ENCODE peak calls at places on chromosomes 6 and 20, in eight cellular contexts. W is CD8-positive, alpha-beta T cell; J is cardiac fibroblast; L is fibroblast of lung; H is breast epithelium; U is gastrocnemius medialis; Z is AG10803; O is progenitor cell of endocrine pancreas. D is an unnamed sample.

GRCh38 chr6:94270040-94270689 is 850.8 kb upstream of the EPHA7 start:
- DNase-seq in L (no peak), Z (no peak), H (no peak), O (no peak), U (no peak), J (no peak), W (no peak), D (no peak)

GRCh38 chr6:12288211-12288618 is 1.9 kb upstream of the EDN1 start:
- DNase-seq in L (no peak), H (peak; percentile 66), J (no peak), U (no peak), O (no peak), Z (no peak), W (no peak), D (peak; percentile 59)

GRCh38 chr20:64165866-64166600 is 1.8 kb downstream of the MYT1 start:
- DNase-seq in J (no peak), H (no peak), O (no peak), U (no peak), L (no peak), W (no peak), Z (no peak), D (no peak)

GRCh38 chr6:40348591-40348990 is 238.6 kb downstream of the LRFN2 start:
- DNase-seq in W (no peak), J (no peak), L (no peak), U (no peak), Z (no peak), H (no peak), O (peak; percentile 2), D (no peak)

GRCh38 chr6:47098570-47098993 is 56.5 kb upstream of the ADGRF1 start:
- DNase-seq in O (no peak), U (peak; percentile 61), Z (peak; percentile 83), L (peak; percentile 28), W (no peak), J (peak; percentile 97), H (no peak), D (peak; percentile 81)

GRCh38 chr6:15389759-15390723 is 144.2 kb downstream of the JARID2 start:
- DNase-seq in Z (peak; percentile 40), O (peak; percentile 45), U (no peak), H (no peak), J (peak; percentile 73), L (peak; percentile 41), W (peak; percentile 25), D (peak; percentile 24)

GRCh38 chr6:4920914-4921410 is 82.9 kb downstream of the RPP40 start:
- DNase-seq in Z (peak; percentile 38), O (no peak), L (peak; percentile 51), H (no peak), J (no peak), W (no peak), U (no peak), D (no peak)

GRCh38 chr6:15259766-15260098 is 13.9 kb downstream of the JARID2 start:
- DNase-seq in H (no peak), U (no peak), L (no peak), Z (no peak), O (no peak), J (no peak), W (no peak), D (no peak)

GRCh38 chr20:35988910-35989463 is 20.6 kb downstream of the CNBD2 start:
- DNase-seq in L (peak; percentile 6), W (no peak), H (no peak), Z (peak; percentile 36), U (no peak), J (peak; percentile 23), O (no peak), D (no peak)

GRCh38 chr6:118597636-118598035 is 49.5 kb downstream of the PLN start:
- DNase-seq in H (no peak), O (no peak), L (peak; percentile 10), Z (no peak), J (no peak), U (no peak), W (no peak), D (no peak)

GRCh38 chr6:69735029-69735428 is 61.8 kb downstream of the LMBRD1 start:
- DNase-seq in W (no peak), U (peak; percentile 52), J (no peak), L (peak; percentile 25), Z (no peak), O (no peak), H (no peak), D (no peak)

GRCh38 chr6:69732640-69733039 is 64.2 kb downstream of the LMBRD1 start:
- DNase-seq in W (no peak), O (no peak), U (no peak), J (peak; percentile 36), L (no peak), H (no peak), Z (peak; percentile 1), D (peak; percentile 4)

GRCh38 chr6:69732045-69732444 is 64.8 kb downstream of the LMBRD1 start:
- DNase-seq in L (no peak), Z (peak; percentile 6), H (no peak), U (no peak), W (no peak), J (no peak), O (no peak), D (peak; percentile 13)

DNA sequence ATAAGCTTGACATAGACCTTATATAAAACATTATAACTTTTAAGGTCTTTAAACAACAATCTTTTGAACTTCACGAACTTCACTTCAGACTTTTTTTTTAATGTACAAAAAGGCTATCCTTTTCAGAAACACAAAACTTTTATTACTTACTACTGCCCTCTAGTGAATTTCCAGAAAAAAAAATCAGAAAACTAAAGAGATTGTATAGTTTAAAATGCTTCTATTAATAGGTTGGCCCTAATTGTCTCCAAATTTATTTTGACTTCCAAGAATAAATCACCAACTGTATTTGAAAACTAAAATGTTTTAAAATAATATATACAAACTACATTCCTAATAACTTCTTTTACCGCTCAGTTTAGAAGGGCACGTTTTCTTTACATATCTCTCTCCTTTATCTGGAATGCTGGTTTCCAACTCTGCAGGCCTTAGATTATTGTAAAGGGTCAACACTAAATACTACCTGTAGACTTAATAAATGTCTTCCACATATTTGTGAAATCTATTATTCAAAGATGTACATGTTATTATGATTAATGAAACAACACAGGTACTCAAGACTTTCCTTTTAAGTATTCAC is 66.8 kb downstream of the LMBRD1 start:
- DNase-seq in Z (peak; percentile 1), H (no peak), U (no peak), L (no peak), J (peak; percentile 23), W (no peak), O (no peak), D (peak; percentile 3)
- TF ChIP-seq CTCF in Z (peak; percentile 52), H (no peak), U (no peak), L (peak; percentile 12), J (no peak), W (peak; percentile 58), O (peak; percentile 58), D (no peak)

GRCh38 chr6:3250278-3250677 is 8.5 kb upstream of the PSMG4 start:
- DNase-seq in H (no peak), Z (no peak), L (peak; percentile 46), J (no peak), W (no peak), O (no peak), U (no peak), D (no peak)

GRCh38 chr6:3252369-3252768 is 6.4 kb upstream of the PSMG4 start:
- DNase-seq in L (no peak), U (no peak), J (no peak), Z (no peak), W (no peak), O (no peak), H (no peak), D (peak; percentile 91)

GRCh38 chr6:3252861-3253596 is 5.7 kb upstream of the PSMG4 start:
- DNase-seq in O (no peak), W (no peak), Z (no peak), J (no peak), H (no peak), L (no peak), U (no peak), D (no peak)

GRCh38 chr6:3249821-3250220 is 8.9 kb upstream of the PSMG4 start:
- DNase-seq in J (no peak), Z (no peak), W (no peak), O (no peak), H (no peak), L (no peak), U (no peak), D (no peak)

DNA sequence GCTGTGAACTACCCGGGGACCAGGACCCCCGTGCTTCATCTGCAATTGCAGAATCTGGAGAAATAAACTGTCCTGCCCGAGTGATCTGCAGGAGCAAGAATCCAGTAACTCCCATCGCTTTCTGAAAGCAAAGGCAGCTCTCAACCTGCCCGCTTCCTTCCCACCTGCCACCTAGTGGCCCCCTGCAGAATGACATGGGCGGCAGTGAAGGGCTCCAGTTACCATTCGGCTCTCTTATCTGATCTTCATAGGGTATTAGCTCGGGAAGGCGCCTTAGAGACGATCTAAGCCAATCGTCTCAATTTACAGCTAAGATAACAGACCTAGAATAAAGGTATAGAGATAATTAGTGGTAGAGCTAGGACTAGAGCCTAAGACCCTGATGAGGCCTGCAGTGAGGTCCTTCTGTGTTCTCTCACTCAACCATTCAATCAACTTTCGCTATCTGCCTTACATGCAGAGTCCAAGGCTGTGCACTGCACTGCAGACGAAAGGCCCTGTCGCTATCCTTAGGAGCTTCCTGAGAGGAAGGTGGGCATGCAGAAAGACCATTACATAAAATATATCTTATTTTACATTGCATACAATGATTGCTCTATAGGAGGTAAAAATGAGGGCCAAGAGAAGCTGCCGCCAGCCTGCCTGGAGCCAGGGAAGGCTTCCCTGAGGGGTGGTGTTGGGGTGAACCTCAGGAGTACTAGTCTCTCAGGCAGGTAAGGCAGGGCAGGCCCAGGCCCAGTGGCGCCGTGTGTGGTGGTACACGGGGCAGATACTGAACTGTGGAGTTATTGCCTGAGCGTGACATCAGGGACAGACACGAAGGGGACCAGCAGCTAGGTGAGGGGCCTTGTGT is 7.1 kb upstream of the PSMG4 start:
- DNase-seq in Z (peak; percentile 75), J (peak; percentile 86), H (peak; percentile 74), U (peak; percentile 66), O (peak; percentile 78), W (peak; percentile 82), L (peak; percentile 71), D (peak; percentile 84)
- TF ChIP-seq CTCF in Z (peak; percentile 98), J (peak; percentile 99), H (peak; percentile 97), U (peak; percentile 88), O (peak; percentile 97), W (peak; percentile 95), L (peak; percentile 98), D (peak; percentile 84)

GRCh38 chr6:146420255-146420654 is 123.4 kb upstream of the RAB32 start:
- DNase-seq in U (no peak), H (no peak), J (no peak), L (no peak), Z (no peak), O (no peak), W (no peak), D (no peak)
- TF ChIP-seq CTCF in U (no peak), H (no peak), J (no peak), L (no peak), Z (no peak), O (no peak), W (no peak), D (no peak)

GRCh38 chr6:84691978-84692623 is 72.3 kb downstream of the TBX18 start:
- DNase-seq in W (no peak), J (no peak), L (no peak), Z (no peak), H (no peak), U (no peak), O (no peak), D (no peak)
- TF ChIP-seq CTCF in W (no peak), J (no peak), L (no peak), Z (no peak), H (no peak), U (no peak), O (peak; percentile 22), D (no peak)

DNA sequence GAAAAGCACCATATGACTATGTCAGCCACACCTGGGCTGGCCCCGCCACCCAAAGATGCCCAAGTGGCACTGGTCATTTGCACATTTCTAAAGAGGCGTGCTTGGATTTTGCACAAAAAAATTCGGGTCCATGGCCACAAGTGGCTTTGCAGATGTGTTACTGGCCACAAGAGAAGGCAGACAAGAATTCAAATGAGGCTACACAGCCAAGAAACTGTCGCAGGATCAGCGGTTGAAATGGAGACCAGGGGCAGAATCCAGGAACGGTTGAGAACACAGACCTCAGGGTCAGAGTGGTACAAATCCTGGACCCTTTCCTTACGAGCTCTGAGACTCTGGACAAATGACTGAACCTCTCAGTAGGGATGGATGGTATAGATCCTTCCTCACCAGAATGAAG is 48.6 kb upstream of the SASH1 start:
- DNase-seq in Z (no peak), U (no peak), J (no peak), H (no peak), O (no peak), L (no peak), W (no peak), D (no peak)
- TF ChIP-seq CTCF in Z (no peak), U (no peak), J (no peak), H (no peak), O (no peak), L (no peak), W (no peak), D (no peak)